ENCODE peak calls at places on chromosomes 6 and 20, in five cellular contexts. One of them, this sample, is unnamed.

GRCh38 chr6:139407718-139408222 is 33.3 kb upstream of the CITED2 start:
- DNase-seq in uterus: no peak
- DNase-seq in testis: no peak
- DNase-seq in CD8-positive, alpha-beta memory T cell: no peak
- DNase-seq in fibroblast of lung: peak; percentile 89
- DNase-seq in this sample: no peak

GRCh38 chr20:45067558-45067957 is 33.4 kb downstream of the KCNS1 start:
- DNase-seq in fibroblast of lung: no peak
- DNase-seq in CD8-positive, alpha-beta memory T cell: no peak
- DNase-seq in uterus: no peak
- DNase-seq in testis: no peak
- DNase-seq in this sample: no peak

GRCh38 chr20:63421913-63422312 is 50.5 kb downstream of the KCNQ2 start:
- DNase-seq in CD8-positive, alpha-beta memory T cell: no peak
- DNase-seq in fibroblast of lung: no peak
- DNase-seq in uterus: no peak
- DNase-seq in testis: no peak
- DNase-seq in this sample: no peak

GRCh38 chr20:48603116-48603818 is 224.5 kb downstream of the PREX1 start:
- DNase-seq in CD8-positive, alpha-beta memory T cell: no peak
- DNase-seq in fibroblast of lung: no peak
- DNase-seq in testis: no peak
- DNase-seq in uterus: no peak
- DNase-seq in this sample: no peak

GRCh38 chr20:54668271-54669053 is 193.1 kb downstream of the DOK5 start:
- DNase-seq in CD8-positive, alpha-beta memory T cell: no peak
- DNase-seq in uterus: no peak
- DNase-seq in fibroblast of lung: peak; percentile 12
- DNase-seq in testis: peak; percentile 44
- DNase-seq in this sample: no peak

GRCh38 chr6:167733740-167734661 is 92.7 kb upstream of the AFDN start:
- DNase-seq in fibroblast of lung: peak; percentile 2
- DNase-seq in CD8-positive, alpha-beta memory T cell: no peak
- DNase-seq in testis: peak; percentile 71
- DNase-seq in uterus: no peak
- DNase-seq in this sample: no peak

GRCh38 chr6:168206681-168207274 is 112.8 kb downstream of the DACT2 start:
- DNase-seq in fibroblast of lung: no peak
- DNase-seq in testis: peak; percentile 33
- DNase-seq in uterus: no peak
- DNase-seq in CD8-positive, alpha-beta memory T cell: no peak
- DNase-seq in this sample: no peak

GRCh38 chr20:23305098-23305497 is 45.5 kb upstream of the NXT1 start:
- DNase-seq in CD8-positive, alpha-beta memory T cell: no peak
- DNase-seq in testis: peak; percentile 56
- DNase-seq in uterus: no peak
- DNase-seq in fibroblast of lung: peak; percentile 58
- DNase-seq in this sample: no peak

GRCh38 chr6:25911359-25911758 is 19.1 kb downstream of the SLC17A2 start:
- DNase-seq in testis: no peak
- DNase-seq in CD8-positive, alpha-beta memory T cell: no peak
- DNase-seq in uterus: no peak
- DNase-seq in fibroblast of lung: no peak
- DNase-seq in this sample: no peak

GRCh38 chr6:161578478-161578877 is 304.6 kb upstream of the AGPAT4 start:
- DNase-seq in uterus: no peak
- DNase-seq in fibroblast of lung: no peak
- DNase-seq in testis: no peak
- DNase-seq in CD8-positive, alpha-beta memory T cell: no peak
- DNase-seq in this sample: no peak

GRCh38 chr6:136788069-136788902 is 4.0 kb downstream of the MAP3K5 start:
- DNase-seq in CD8-positive, alpha-beta memory T cell: no peak
- DNase-seq in fibroblast of lung: peak; percentile 93
- DNase-seq in testis: no peak
- DNase-seq in uterus: no peak
- DNase-seq in this sample: peak; percentile 29

GRCh38 chr20:8996817-8997512 is 71.9 kb upstream of the PLCB4 start:
- DNase-seq in testis: no peak
- DNase-seq in fibroblast of lung: peak; percentile 8
- DNase-seq in CD8-positive, alpha-beta memory T cell: no peak
- DNase-seq in uterus: no peak
- DNase-seq in this sample: no peak

GRCh38 chr6:78243519-78243918 is 590.7 kb downstream of the MEI4 start:
- DNase-seq in CD8-positive, alpha-beta memory T cell: no peak
- DNase-seq in uterus: no peak
- DNase-seq in testis: no peak
- DNase-seq in fibroblast of lung: peak; percentile 1
- DNase-seq in this sample: no peak

GRCh38 chr6:87722831-87723726 is 21.0 kb upstream of the AKIRIN2 start:
- DNase-seq in fibroblast of lung: peak; percentile 98
- DNase-seq in uterus: no peak
- DNase-seq in CD8-positive, alpha-beta memory T cell: no peak
- DNase-seq in testis: peak; percentile 78
- DNase-seq in this sample: no peak

GRCh38 chr6:155374681-155375080 is 60.4 kb upstream of the TFB1M start:
- DNase-seq in fibroblast of lung: no peak
- DNase-seq in CD8-positive, alpha-beta memory T cell: no peak
- DNase-seq in uterus: no peak
- DNase-seq in testis: no peak
- DNase-seq in this sample: no peak

GRCh38 chr6:161844804-161845203 is 570.9 kb upstream of the AGPAT4 start:
- DNase-seq in testis: no peak
- DNase-seq in fibroblast of lung: no peak
- DNase-seq in uterus: no peak
- DNase-seq in CD8-positive, alpha-beta memory T cell: no peak
- DNase-seq in this sample: no peak

DNA sequence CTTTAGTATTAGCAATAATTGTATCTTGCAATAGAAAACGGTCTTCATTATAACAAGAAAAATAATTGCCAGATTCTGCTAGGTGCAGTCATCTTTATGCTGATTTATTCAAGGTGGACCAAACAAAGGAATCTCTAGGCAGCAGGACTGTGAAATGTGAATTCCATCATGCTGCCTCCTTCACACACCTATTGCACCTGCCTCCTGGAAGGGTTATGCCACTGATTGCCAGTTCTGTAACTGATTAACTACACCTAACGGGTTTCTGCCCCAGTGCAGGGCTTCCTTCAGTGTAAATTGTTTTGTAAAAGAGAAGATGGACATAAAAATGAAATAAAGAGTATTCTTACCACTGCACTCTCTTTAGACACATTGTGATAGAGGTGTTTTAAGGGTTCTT is 96.1 kb downstream of the FOXO3 start:
- DNase-seq in fibroblast of lung: no peak
- DNase-seq in uterus: no peak
- DNase-seq in testis: no peak
- DNase-seq in CD8-positive, alpha-beta memory T cell: no peak
- DNase-seq in this sample: no peak
- H3K4me1 ChIP-seq in fibroblast of lung: peaks cover 44% of the 10 kb centered on the region
- H3K4me1 ChIP-seq in uterus: peaks cover 45% of the 10 kb centered on the region
- H3K4me1 ChIP-seq in testis: peaks cover 55% of the 10 kb centered on the region
- H3K4me1 ChIP-seq in CD8-positive, alpha-beta memory T cell: peaks cover 6% of the 10 kb centered on the region
- H3K4me1 ChIP-seq in this sample: peaks cover 8% of the 10 kb centered on the region

DNA sequence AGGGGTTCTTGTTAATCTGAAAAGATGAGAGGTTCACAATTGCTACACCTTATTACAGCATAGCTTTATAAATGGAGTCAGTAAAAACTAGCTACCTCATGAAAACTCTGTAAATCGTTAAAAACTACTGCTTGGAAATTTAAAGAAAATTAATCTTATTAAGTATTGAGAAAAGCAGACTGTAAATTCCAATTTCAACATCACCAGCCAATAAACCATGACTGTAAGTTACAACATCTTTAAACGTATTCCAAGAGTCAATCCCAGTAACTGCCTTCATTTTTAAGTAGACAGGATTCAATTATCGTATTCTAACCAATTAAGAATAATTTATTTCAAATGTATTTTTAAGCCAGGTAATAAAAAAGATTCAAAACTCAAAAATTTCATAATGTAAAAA is 70.3 kb downstream of the ATG5 start:
- DNase-seq in uterus: no peak
- DNase-seq in fibroblast of lung: no peak
- DNase-seq in CD8-positive, alpha-beta memory T cell: no peak
- DNase-seq in testis: no peak
- DNase-seq in this sample: no peak
- H3K4me1 ChIP-seq in uterus: no peaks in the 10 kb centered on the region
- H3K4me1 ChIP-seq in fibroblast of lung: no peaks in the 10 kb centered on the region
- H3K4me1 ChIP-seq in CD8-positive, alpha-beta memory T cell: no peaks in the 10 kb centered on the region
- H3K4me1 ChIP-seq in testis: no peaks in the 10 kb centered on the region
- H3K4me1 ChIP-seq in this sample: no peaks in the 10 kb centered on the region

GRCh38 chr20:1330075-1330830 is 1.3 kb upstream of the SDCBP2 start:
- DNase-seq in testis: peak; percentile 58
- DNase-seq in fibroblast of lung: no peak
- DNase-seq in CD8-positive, alpha-beta memory T cell: peak; percentile 54
- DNase-seq in uterus: peak; percentile 49
- DNase-seq in this sample: peak; percentile 83

GRCh38 chr20:1332749-1333300 is 3.9 kb upstream of the SDCBP2 start:
- DNase-seq in testis: no peak
- DNase-seq in fibroblast of lung: no peak
- DNase-seq in CD8-positive, alpha-beta memory T cell: no peak
- DNase-seq in uterus: no peak
- DNase-seq in this sample: no peak

GRCh38 chr20:1328680-1329330 is at the start of gene SDCBP2:
- DNase-seq in testis: peak; percentile 12
- DNase-seq in fibroblast of lung: no peak
- DNase-seq in uterus: no peak
- DNase-seq in CD8-positive, alpha-beta memory T cell: no peak
- DNase-seq in this sample: no peak

GRCh38 chr20:1331801-1332453 is 3.0 kb upstream of the SDCBP2 start:
- DNase-seq in testis: peak; percentile 7
- DNase-seq in CD8-positive, alpha-beta memory T cell: no peak
- DNase-seq in fibroblast of lung: no peak
- DNase-seq in uterus: no peak
- DNase-seq in this sample: no peak

GRCh38 chr20:1331101-1331500 is 2.2 kb upstream of the SDCBP2 start:
- DNase-seq in uterus: no peak
- DNase-seq in testis: peak; percentile 7
- DNase-seq in fibroblast of lung: no peak
- DNase-seq in CD8-positive, alpha-beta memory T cell: no peak
- DNase-seq in this sample: no peak
- H3K4me1 ChIP-seq in uterus: peaks cover 21% of the 10 kb centered on the region
- H3K4me1 ChIP-seq in testis: peaks cover 37% of the 10 kb centered on the region
- H3K4me1 ChIP-seq in fibroblast of lung: peaks cover 15% of the 10 kb centered on the region
- H3K4me1 ChIP-seq in CD8-positive, alpha-beta memory T cell: peaks cover 28% of the 10 kb centered on the region
- H3K4me1 ChIP-seq in this sample: peaks cover 20% of the 10 kb centered on the region

DNA sequence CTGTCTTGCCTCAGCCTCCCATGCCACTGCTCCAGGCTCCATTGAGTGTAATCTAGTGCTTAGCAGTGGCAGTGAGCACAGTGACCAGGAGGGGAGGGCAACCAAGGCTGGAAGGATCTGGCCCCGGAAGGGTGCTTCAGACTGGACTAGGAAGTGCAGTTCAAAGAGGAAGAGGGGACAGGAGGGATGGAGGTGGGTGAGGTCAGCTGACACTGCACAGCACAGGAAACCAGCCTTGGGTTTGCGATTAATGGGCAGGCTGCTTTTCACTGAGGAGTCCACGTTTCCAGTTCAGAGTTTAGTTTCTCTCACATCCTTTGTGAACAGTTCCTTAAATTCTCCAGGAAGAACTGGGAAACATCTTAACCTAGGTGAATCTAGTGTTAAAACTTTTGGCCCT is 47.0 kb downstream of the CDS2 start:
- DNase-seq in CD8-positive, alpha-beta memory T cell: no peak
- DNase-seq in fibroblast of lung: no peak
- DNase-seq in testis: no peak
- DNase-seq in uterus: no peak
- DNase-seq in this sample: no peak
- H3K4me1 ChIP-seq in CD8-positive, alpha-beta memory T cell: peaks cover 10% of the 10 kb centered on the region
- H3K4me1 ChIP-seq in fibroblast of lung: peaks cover 6% of the 10 kb centered on the region
- H3K4me1 ChIP-seq in testis: peaks cover 19% of the 10 kb centered on the region
- H3K4me1 ChIP-seq in uterus: no peaks in the 10 kb centered on the region
- H3K4me1 ChIP-seq in this sample: peaks cover 11% of the 10 kb centered on the region

This sample was measured in naive thymus-derived CD4-positive, alpha-beta T cell.